ENCODE peak calls at places on chromosomes 7 and 10, in nine cellular contexts. Q, V, J, A, B, K, T, M and D are unnamed samples.

GRCh38 chr10:37576154-37576553 is 281.3 kb downstream of the ZNF248 start:
- DNase-seq in Q (no peak), B (no peak), T (no peak), K (no peak), A (no peak), M (no peak), V (no peak), J (no peak), D (no peak)

GRCh38 chr10:6299234-6299633 is 96.5 kb downstream of the PFKFB3 start:
- DNase-seq in K (no peak), V (peak; percentile 89), B (no peak), Q (no peak), A (no peak), T (no peak), M (no peak), J (peak; percentile 18), D (peak; percentile 100)

GRCh38 chr10:132846631-132847415 is 60.9 kb upstream of the NKX6-2 start:
- DNase-seq in A (no peak), K (no peak), M (peak; percentile 59), V (no peak), B (no peak), J (no peak), T (no peak), Q (no peak), D (no peak)

GRCh38 chr7:12303096-12303495 is 92.0 kb downstream of the TMEM106B start:
- DNase-seq in K (no peak), J (no peak), M (no peak), A (no peak), V (peak; percentile 30), B (no peak), Q (no peak), T (no peak), D (peak; percentile 95)

GRCh38 chr10:7293378-7293920 is 117.4 kb downstream of the SFMBT2 start:
- DNase-seq in V (no peak), J (no peak), M (no peak), A (no peak), T (no peak), K (no peak), Q (no peak), B (no peak), D (no peak)

GRCh38 chr7:137476937-137477336 is 133.4 kb upstream of the PTN start:
- DNase-seq in K (peak; percentile 13), J (no peak), T (no peak), V (no peak), Q (no peak), M (no peak), A (no peak), B (no peak), D (no peak)

GRCh38 chr7:50292165-50292757 is 12.3 kb upstream of the IKZF1 start:
- DNase-seq in Q (no peak), M (no peak), T (no peak), J (no peak), K (no peak), V (no peak), B (no peak), A (no peak), D (no peak)

GRCh38 chr10:93208717-93209464 is 135.2 kb downstream of the CYP26A1 start:
- DNase-seq in A (no peak), Q (no peak), J (no peak), B (no peak), V (peak; percentile 17), T (no peak), K (peak; percentile 45), M (no peak), D (peak; percentile 8)

GRCh38 chr7:50534690-50535290 is 30.4 kb downstream of the DDC start:
- DNase-seq in M (no peak), T (no peak), J (peak; percentile 93), V (peak; percentile 88), Q (peak; percentile 31), A (no peak), K (peak; percentile 99), B (peak; percentile 91), D (peak; percentile 98)

GRCh38 chr7:94375167-94375566 is 19.5 kb upstream of the COL1A2 start:
- DNase-seq in J (no peak), Q (peak; percentile 91), K (peak; percentile 98), V (no peak), M (peak; percentile 81), T (no peak), A (peak; percentile 82), B (peak; percentile 96), D (peak; percentile 8)

GRCh38 chr7:102431617-102432298 is 1.6 kb upstream of the ORAI2 start:
- DNase-seq in A (no peak), B (no peak), T (peak; percentile 27), J (no peak), V (no peak), Q (peak; percentile 76), M (no peak), K (no peak), D (peak; percentile 28)

GRCh38 chr10:133359972-133360610 is 2.3 kb upstream of the FUOM start:
- DNase-seq in M (no peak), Q (no peak), K (no peak), A (no peak), J (peak; percentile 73), B (no peak), V (no peak), T (no peak), D (no peak)

GRCh38 chr7:74289660-74290589 is 718 bp downstream of the CLIP2 start:
- DNase-seq in M (peak; percentile 85), V (no peak), A (peak; percentile 36), T (peak; percentile 19), J (no peak), Q (no peak), K (no peak), B (no peak), D (no peak)

GRCh38 chr10:120750167-120750566 is 101.0 kb upstream of the WDR11 start:
- DNase-seq in Q (no peak), A (no peak), K (no peak), J (no peak), B (no peak), T (no peak), V (no peak), M (no peak), D (no peak)

GRCh38 chr10:74957199-74958084 is 131.0 kb downstream of the KAT6B start:
- DNase-seq in J (no peak), B (no peak), Q (no peak), V (no peak), K (no peak), A (no peak), M (no peak), T (no peak), D (no peak)

GRCh38 chr10:74955796-74956195 is 129.4 kb downstream of the KAT6B start:
- DNase-seq in Q (no peak), B (no peak), A (no peak), J (no peak), T (no peak), M (no peak), K (peak; percentile 36), V (no peak), D (peak; percentile 20)

GRCh38 chr10:74960670-74961069 is 134.3 kb downstream of the KAT6B start:
- DNase-seq in K (no peak), Q (no peak), V (no peak), J (no peak), M (no peak), T (no peak), A (no peak), B (no peak), D (no peak)

GRCh38 chr10:74953214-74953613 is 126.8 kb downstream of the KAT6B start:
- DNase-seq in T (no peak), A (no peak), Q (no peak), B (no peak), K (no peak), V (no peak), M (no peak), J (no peak), D (no peak)

GRCh38 chr10:74956555-74957111 is 130.2 kb downstream of the KAT6B start:
- DNase-seq in B (no peak), J (no peak), Q (no peak), A (no peak), M (no peak), T (no peak), K (no peak), V (no peak), D (no peak)
- H3K4me3 ChIP-seq in B (no peak overlapping the region), J (no peak overlapping the region), Q (no peak overlapping the region), A (no peak overlapping the region), M (no peak overlapping the region), T (no peak overlapping the region), K (no peak overlapping the region), V (no peak overlapping the region), D (no peak overlapping the region)

DNA sequence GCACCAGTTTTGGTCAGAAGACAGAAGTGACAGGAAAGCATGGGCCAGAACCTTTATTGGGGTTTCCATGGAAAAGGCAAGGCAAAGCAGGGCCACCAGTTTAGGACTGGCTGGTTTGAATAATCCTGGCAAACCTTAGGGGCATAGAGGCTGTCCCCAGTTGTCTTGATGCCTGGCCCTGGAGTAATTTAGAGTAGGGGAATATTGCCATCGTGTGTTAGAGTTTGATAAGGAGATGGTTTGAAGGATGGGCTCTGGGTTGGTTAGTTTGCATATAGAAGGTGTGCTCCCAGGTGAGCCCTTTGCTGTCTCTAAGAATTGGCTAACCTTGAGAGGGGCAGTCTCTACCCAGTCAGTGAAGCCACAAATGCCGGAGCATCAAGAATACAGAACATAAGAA is 79.6 kb downstream of the ZNF777 start:
- DNase-seq in Q (no peak), M (no peak), V (no peak), B (no peak), A (no peak), K (no peak), T (no peak), J (no peak), D (no peak)
- TF ChIP-seq CTCF in Q (no peak), M (no peak), V (no peak), B (no peak), A (no peak), K (no peak), T (no peak), J (no peak), D (peak; percentile 7)

DNA sequence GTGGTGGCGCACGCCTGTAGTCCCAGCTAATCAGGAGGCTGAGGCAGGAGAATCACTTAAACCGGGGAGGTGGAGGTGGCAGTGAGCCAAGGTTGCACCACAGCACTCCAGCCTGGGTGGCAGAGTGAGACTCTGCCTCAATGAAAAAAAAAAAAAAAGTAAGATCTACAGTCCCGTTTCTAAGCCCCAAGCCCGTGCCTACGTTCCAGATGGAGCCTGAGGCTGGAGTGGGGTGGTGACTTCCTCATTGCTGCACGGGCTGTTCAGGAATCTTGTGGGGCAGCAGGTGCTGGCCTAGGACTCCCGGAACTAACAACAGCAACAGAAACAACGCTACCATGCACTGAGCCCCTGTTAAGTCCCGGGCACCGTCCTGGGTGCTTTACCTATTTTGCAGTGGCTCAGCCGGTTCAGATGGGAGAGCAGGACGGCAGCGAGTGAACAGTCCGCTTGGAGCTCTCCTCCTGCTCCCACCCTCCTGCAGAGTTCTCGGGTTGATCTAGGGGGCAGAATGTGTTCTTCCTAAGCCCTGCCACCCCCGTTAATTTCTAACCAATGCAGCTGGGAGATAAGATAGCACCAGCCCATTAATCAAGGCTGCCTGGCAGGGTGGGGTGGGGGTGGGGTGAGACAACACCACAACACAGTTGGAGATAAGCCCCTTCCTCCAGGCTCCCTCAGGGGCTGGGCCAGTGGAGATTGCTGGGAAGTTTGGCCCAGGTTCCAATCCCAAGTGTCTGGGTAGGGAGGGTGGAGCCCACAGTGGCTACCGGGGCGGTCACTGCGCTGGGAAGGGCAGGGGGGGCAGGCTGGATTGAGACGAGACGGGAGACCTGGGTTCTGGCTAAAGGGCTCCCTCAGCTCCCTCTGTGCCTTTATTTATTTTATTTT is 17.0 kb upstream of the SFRP5 start:
- DNase-seq in K (no peak), B (no peak), A (peak; percentile 48), M (no peak), J (peak; percentile 93), Q (peak; percentile 31), T (no peak), V (no peak), D (peak; percentile 22)
- H3K4me3 ChIP-seq in K (no peak overlapping the region), B (no peak overlapping the region), A (peak overlapping the region; percentile 28), M (no peak overlapping the region), J (peak overlapping the region; percentile 5), Q (no peak overlapping the region), T (no peak overlapping the region), V (no peak overlapping the region), D (no peak overlapping the region)

GRCh38 chr10:97319671-97320479 is 804 bp downstream of the FRAT1 start:
- DNase-seq in V (no peak), B (no peak), T (peak; percentile 53), K (no peak), A (peak; percentile 26), J (no peak), M (peak; percentile 70), Q (peak; percentile 31), D (peak; percentile 32)
- TF ChIP-seq CTCF in V (no peak), B (no peak), T (no peak), K (no peak), A (no peak), J (no peak), M (no peak), Q (no peak), D (no peak)